ENCODE peak calls at places on chromosomes 3 and 15, in seven cellular contexts. J is cortex of kidney; O is activated CD4-positive, alpha-beta T cell treated with anti-CD3 and anti-CD28 coated beads, Interleukin-2, amount 50 U/mL, for 1 hour; R is PC-9; S is kidney epithelial cell; G is GM13976; L is ELR. K is an unnamed sample.

GRCh38 chr15:38648116-38648843 is 83.7 kb upstream of the RASGRP1 start:
- DNase-seq in L (no peak), G (no peak), O (no peak), J (no peak), S (no peak), R (no peak), K (no peak)

GRCh38 chr3:127418560-127419099 is 130.8 kb upstream of the PRR20G start:
- DNase-seq in R (no peak), G (no peak), O (no peak), L (no peak), S (no peak), J (no peak), K (no peak)

GRCh38 chr15:101150723-101151040 is 101.2 kb downstream of the CHSY1 start:
- DNase-seq in L (no peak), J (no peak), G (no peak), S (no peak), R (no peak), O (no peak), K (no peak)

GRCh38 chr3:157754415-157754814 is 251.2 kb upstream of the VEPH1 start:
- DNase-seq in R (no peak), O (no peak), G (no peak), L (no peak), S (no peak), J (no peak), K (no peak)

GRCh38 chr15:39919740-39920509 is at the start of gene GPR176:
- DNase-seq in S (peak), J (no peak), R (no peak), G (peak), L (peak), O (peak), K (peak)

GRCh38 chr3:191523099-191523498 is 62.1 kb downstream of the PYDC2 start:
- DNase-seq in L (no peak), O (no peak), G (no peak), J (no peak), R (no peak), S (no peak), K (no peak)

GRCh38 chr15:80844011-80844732 is 65.0 kb downstream of the CEMIP start:
- DNase-seq in R (peak), S (no peak), J (no peak), O (no peak), G (no peak), L (peak), K (no peak)

GRCh38 chr3:107241217-107241616 is 136.0 kb upstream of the CCDC54 start:
- DNase-seq in L (peak), G (peak), O (no peak), R (peak), J (no peak), S (no peak), K (no peak)

GRCh38 chr15:78452485-78452884 is 14.5 kb downstream of the IREB2 start:
- DNase-seq in J (no peak), L (no peak), S (no peak), O (no peak), G (no peak), R (no peak), K (no peak)

GRCh38 chr3:171838218-171838720 is 4.9 kb upstream of the TMEM212 start:
- DNase-seq in R (no peak), S (no peak), G (no peak), O (no peak), L (peak), J (no peak), K (no peak)

GRCh38 chr3:78116874-78117273 is 1077.0 kb downstream of the ROBO2 start:
- DNase-seq in L (no peak), S (no peak), J (no peak), G (no peak), O (no peak), R (no peak), K (no peak)

GRCh38 chr3:122934251-122934650 is 93.3 kb downstream of the SEMA5B start:
- DNase-seq in R (no peak), G (no peak), L (no peak), S (no peak), O (no peak), J (no peak), K (no peak)

GRCh38 chr15:86588413-86588812 is 508.7 kb downstream of the AGBL1 start:
- DNase-seq in G (no peak), L (no peak), R (no peak), J (no peak), O (no peak), S (no peak), K (no peak)

GRCh38 chr3:63032876-63033275 is 157.7 kb upstream of the CADPS start:
- DNase-seq in G (no peak), L (no peak), J (no peak), O (no peak), R (no peak), S (no peak), K (no peak)

GRCh38 chr3:129855454-129856419 is 37.8 kb downstream of the TMCC1 start:
- DNase-seq in G (no peak), R (peak), S (no peak), L (peak), J (no peak), O (no peak), K (no peak)

GRCh38 chr3:188819939-188820338 is 351.8 kb upstream of the TPRG1 start:
- DNase-seq in R (no peak), L (no peak), O (no peak), S (no peak), J (no peak), G (no peak), K (no peak)

GRCh38 chr15:62549345-62549970 is 384.4 kb upstream of the C2CD4B start:
- DNase-seq in R (no peak), S (no peak), J (no peak), G (no peak), O (no peak), L (peak), K (peak)

GRCh38 chr3:124951511-124952390 is 17.2 kb upstream of the MUC13 start:
- DNase-seq in J (no peak), R (no peak), L (peak), O (no peak), G (no peak), S (no peak), K (no peak)

GRCh38 chr15:78418239-78418638 is 19.8 kb upstream of the IREB2 start:
- DNase-seq in S (no peak), L (peak), G (no peak), J (no peak), R (no peak), O (no peak), K (no peak)

GRCh38 chr3:129211772-129212171 is 28.1 kb upstream of the CNBP start:
- DNase-seq in S (peak), O (no peak), L (peak), J (no peak), G (no peak), R (peak), K (no peak)

GRCh38 chr3:24773798-24774197 is 279.1 kb upstream of the THRB start:
- DNase-seq in R (no peak), O (no peak), G (peak), J (no peak), S (peak), L (peak), K (peak)

GRCh38 chr15:49637857-49638256 is 17.0 kb downstream of the DTWD1 start:
- DNase-seq in R (no peak), S (no peak), L (no peak), G (no peak), O (no peak), J (no peak), K (no peak)

GRCh38 chr3:128447561-128448013 is 19.1 kb downstream of the DNAJB8 start:
- DNase-seq in J (no peak), O (no peak), G (no peak), L (no peak), S (no peak), R (no peak), K (no peak)

GRCh38 chr3:56192001-56192400 is 276.3 kb downstream of the ERC2 start:
- DNase-seq in S (no peak), O (no peak), L (no peak), J (no peak), R (no peak), G (no peak), K (no peak)

GRCh38 chr15:100314809-100315400 is 26.9 kb downstream of the ADAMTS17 start:
- DNase-seq in J (no peak), R (no peak), L (no peak), S (no peak), O (no peak), G (no peak), K (no peak)

GRCh38 chr3:151011427-151011826 is 38.9 kb upstream of the CLRN1 start:
- DNase-seq in S (peak), G (no peak), J (no peak), R (no peak), L (peak), O (no peak), K (no peak)